ENCODE peak calls at places on chromosomes 5 and 9, in seven cellular contexts. One of them, this sample, is unnamed.
A peak's percentile ranks its signal among the peaks of the same experiment; 100 is the strongest.

GRCh38 chr9:128636024-128636390 is 20.6 kb downstream of the DYNC2I2 start:
- DNase-seq in cerebellar cortex: peak; percentile 41
- DNase-seq in heart left ventricle: peak; percentile 83
- DNase-seq in ascending aorta: no peak
- DNase-seq in breast epithelium: peak; percentile 67
- DNase-seq in B cell: no peak
- DNase-seq in spleen: no peak
- DNase-seq in this sample: peak; percentile 82

GRCh38 chr5:176364765-176365662 is at the start of gene ARL10:
- DNase-seq in spleen: peak; percentile 89
- DNase-seq in heart left ventricle: peak; percentile 76
- DNase-seq in cerebellar cortex: peak; percentile 31
- DNase-seq in ascending aorta: no peak
- DNase-seq in B cell: peak; percentile 83
- DNase-seq in breast epithelium: no peak
- DNase-seq in this sample: no peak

GRCh38 chr5:177445052-177446016 is 1.3 kb upstream of the PRR7 start:
- DNase-seq in B cell: no peak
- DNase-seq in cerebellar cortex: no peak
- DNase-seq in spleen: peak; percentile 71
- DNase-seq in heart left ventricle: no peak
- DNase-seq in breast epithelium: no peak
- DNase-seq in ascending aorta: no peak
- DNase-seq in this sample: no peak

GRCh38 chr5:172766287-172767104 is 4.5 kb downstream of the DUSP1 start:
- DNase-seq in cerebellar cortex: peak; percentile 94
- DNase-seq in heart left ventricle: peak; percentile 81
- DNase-seq in B cell: no peak
- DNase-seq in breast epithelium: peak; percentile 89
- DNase-seq in ascending aorta: peak; percentile 85
- DNase-seq in spleen: no peak
- DNase-seq in this sample: no peak

GRCh38 chr5:31463341-31463740 is 68.6 kb downstream of the DROSHA start:
- DNase-seq in heart left ventricle: no peak
- DNase-seq in ascending aorta: no peak
- DNase-seq in cerebellar cortex: no peak
- DNase-seq in spleen: no peak
- DNase-seq in breast epithelium: no peak
- DNase-seq in B cell: no peak
- DNase-seq in this sample: no peak

GRCh38 chr9:129253820-129254381 is 75.8 kb upstream of the IER5L start:
- DNase-seq in cerebellar cortex: peak; percentile 59
- DNase-seq in heart left ventricle: peak; percentile 85
- DNase-seq in spleen: peak; percentile 67
- DNase-seq in breast epithelium: no peak
- DNase-seq in B cell: no peak
- DNase-seq in ascending aorta: peak; percentile 17
- DNase-seq in this sample: peak; percentile 52

GRCh38 chr9:133357656-133358055 is 1.3 kb downstream of the SURF2 start:
- DNase-seq in ascending aorta: no peak
- DNase-seq in B cell: no peak
- DNase-seq in spleen: no peak
- DNase-seq in heart left ventricle: no peak
- DNase-seq in cerebellar cortex: no peak
- DNase-seq in breast epithelium: no peak
- DNase-seq in this sample: no peak

GRCh38 chr9:124834586-124834985 is 18.7 kb upstream of the WDR38 start:
- DNase-seq in breast epithelium: no peak
- DNase-seq in B cell: no peak
- DNase-seq in heart left ventricle: peak; percentile 70
- DNase-seq in cerebellar cortex: no peak
- DNase-seq in spleen: no peak
- DNase-seq in ascending aorta: no peak
- DNase-seq in this sample: peak; percentile 89

GRCh38 chr9:116589392-116590354 is 97.4 kb upstream of the TRIM32 start:
- DNase-seq in heart left ventricle: no peak
- DNase-seq in breast epithelium: no peak
- DNase-seq in cerebellar cortex: peak; percentile 69
- DNase-seq in spleen: no peak
- DNase-seq in B cell: no peak
- DNase-seq in ascending aorta: no peak
- DNase-seq in this sample: no peak

GRCh38 chr5:29296548-29296947 is 1896.9 kb upstream of the CDH6 start:
- DNase-seq in spleen: peak; percentile 65
- DNase-seq in heart left ventricle: peak; percentile 56
- DNase-seq in cerebellar cortex: no peak
- DNase-seq in breast epithelium: no peak
- DNase-seq in B cell: no peak
- DNase-seq in ascending aorta: no peak
- DNase-seq in this sample: no peak

GRCh38 chr5:1468247-1468612 is 23.0 kb upstream of the SLC6A3 start:
- DNase-seq in heart left ventricle: no peak
- DNase-seq in spleen: no peak
- DNase-seq in B cell: peak; percentile 68
- DNase-seq in ascending aorta: no peak
- DNase-seq in breast epithelium: no peak
- DNase-seq in cerebellar cortex: peak; percentile 36
- DNase-seq in this sample: no peak

GRCh38 chr9:21656776-21657637 is 145.4 kb upstream of the MTAP start:
- DNase-seq in ascending aorta: no peak
- DNase-seq in heart left ventricle: no peak
- DNase-seq in cerebellar cortex: no peak
- DNase-seq in spleen: no peak
- DNase-seq in breast epithelium: no peak
- DNase-seq in B cell: no peak
- DNase-seq in this sample: no peak

GRCh38 chr5:15852217-15852616 is 327.4 kb downstream of the MARCHF11 start:
- DNase-seq in breast epithelium: no peak
- DNase-seq in spleen: no peak
- DNase-seq in ascending aorta: no peak
- DNase-seq in heart left ventricle: no peak
- DNase-seq in B cell: no peak
- DNase-seq in cerebellar cortex: no peak
- DNase-seq in this sample: no peak

GRCh38 chr9:115378758-115379157 is 260.8 kb upstream of the TNC start:
- DNase-seq in heart left ventricle: no peak
- DNase-seq in cerebellar cortex: no peak
- DNase-seq in spleen: no peak
- DNase-seq in B cell: no peak
- DNase-seq in breast epithelium: no peak
- DNase-seq in ascending aorta: no peak
- DNase-seq in this sample: no peak

GRCh38 chr5:127442085-127442484 is 75.4 kb upstream of the PRRC1 start:
- DNase-seq in breast epithelium: no peak
- DNase-seq in heart left ventricle: no peak
- DNase-seq in spleen: no peak
- DNase-seq in B cell: no peak
- DNase-seq in ascending aorta: no peak
- DNase-seq in cerebellar cortex: no peak
- DNase-seq in this sample: no peak

GRCh38 chr9:88875394-88875793 is 115.9 kb upstream of the S1PR3 start:
- DNase-seq in breast epithelium: no peak
- DNase-seq in cerebellar cortex: no peak
- DNase-seq in ascending aorta: no peak
- DNase-seq in spleen: no peak
- DNase-seq in heart left ventricle: no peak
- DNase-seq in B cell: no peak
- DNase-seq in this sample: no peak

GRCh38 chr5:174719211-174719610 is 5.2 kb upstream of the MSX2 start:
- DNase-seq in B cell: no peak
- DNase-seq in heart left ventricle: no peak
- DNase-seq in breast epithelium: no peak
- DNase-seq in spleen: no peak
- DNase-seq in ascending aorta: no peak
- DNase-seq in cerebellar cortex: no peak
- DNase-seq in this sample: no peak

GRCh38 chr5:25544652-25545249 is 900.0 kb upstream of the CDH10 start:
- DNase-seq in cerebellar cortex: peak; percentile 34
- DNase-seq in ascending aorta: no peak
- DNase-seq in breast epithelium: no peak
- DNase-seq in spleen: no peak
- DNase-seq in heart left ventricle: no peak
- DNase-seq in B cell: no peak
- DNase-seq in this sample: no peak

GRCh38 chr9:35658894-35659220 is 765 bp downstream of the CCDC107 start:
- DNase-seq in breast epithelium: no peak
- DNase-seq in ascending aorta: no peak
- DNase-seq in B cell: no peak
- DNase-seq in cerebellar cortex: peak; percentile 55
- DNase-seq in spleen: no peak
- DNase-seq in heart left ventricle: no peak
- DNase-seq in this sample: no peak

GRCh38 chr9:38622083-38622674 is 1.8 kb upstream of the ANKRD18A start:
- DNase-seq in ascending aorta: no peak
- DNase-seq in B cell: peak; percentile 24
- DNase-seq in breast epithelium: no peak
- DNase-seq in cerebellar cortex: no peak
- DNase-seq in spleen: peak; percentile 82
- DNase-seq in heart left ventricle: no peak
- DNase-seq in this sample: no peak

GRCh38 chr5:113683211-113683610 is 169.7 kb downstream of the YTHDC2 start:
- DNase-seq in cerebellar cortex: no peak
- DNase-seq in B cell: no peak
- DNase-seq in breast epithelium: no peak
- DNase-seq in ascending aorta: no peak
- DNase-seq in spleen: no peak
- DNase-seq in heart left ventricle: no peak
- DNase-seq in this sample: no peak

This sample was measured in RWPE2.